ENCODE peak calls at places on chromosomes 11 and 22, in five cellular contexts. One of them, this sample, is unnamed. For H3K9me3, the result is how much of the 10 kb centered on the place peaks cover.

GRCh38 chr11:9075441-9076000 is 15.9 kb downstream of the SCUBE2 start:
- DNase-seq in cardiac muscle cell: no peak
- DNase-seq in PC-3: no peak
- DNase-seq in mammary epithelial cell: no peak
- DNase-seq in Peyer's patch: no peak
- DNase-seq in this sample: no peak

GRCh38 chr22:37279469-37279868 is 2.8 kb upstream of the CYTH4 start:
- DNase-seq in Peyer's patch: no peak
- DNase-seq in mammary epithelial cell: no peak
- DNase-seq in cardiac muscle cell: no peak
- DNase-seq in PC-3: no peak
- DNase-seq in this sample: no peak

GRCh38 chr22:17271711-17272451 is 52.6 kb upstream of the ADA2 start:
- DNase-seq in cardiac muscle cell: no peak
- DNase-seq in Peyer's patch: no peak
- DNase-seq in mammary epithelial cell: no peak
- DNase-seq in PC-3: no peak
- DNase-seq in this sample: no peak

GRCh38 chr22:19709063-19709769 is 5.1 kb upstream of the SEPTIN5 start:
- DNase-seq in PC-3: no peak
- DNase-seq in mammary epithelial cell: no peak
- DNase-seq in Peyer's patch: no peak
- DNase-seq in cardiac muscle cell: no peak
- DNase-seq in this sample: no peak

GRCh38 chr22:39773976-39774539 is 119.5 kb downstream of the ENTHD1 start:
- DNase-seq in cardiac muscle cell: peak
- DNase-seq in PC-3: peak
- DNase-seq in mammary epithelial cell: no peak
- DNase-seq in Peyer's patch: peak
- DNase-seq in this sample: no peak

GRCh38 chr11:124394408-124394807 is 4.4 kb downstream of the OR8B3 start:
- DNase-seq in Peyer's patch: no peak
- DNase-seq in cardiac muscle cell: no peak
- DNase-seq in mammary epithelial cell: no peak
- DNase-seq in PC-3: peak
- DNase-seq in this sample: no peak

GRCh38 chr11:63537293-63538101 is 889 bp downstream of the PLAAT4 start:
- DNase-seq in cardiac muscle cell: no peak
- DNase-seq in PC-3: no peak
- DNase-seq in mammary epithelial cell: no peak
- DNase-seq in Peyer's patch: peak
- DNase-seq in this sample: no peak

GRCh38 chr11:70220920-70221319 is 17.8 kb downstream of the FADD start:
- DNase-seq in Peyer's patch: no peak
- DNase-seq in PC-3: peak
- DNase-seq in cardiac muscle cell: no peak
- DNase-seq in mammary epithelial cell: no peak
- DNase-seq in this sample: no peak

GRCh38 chr11:46272816-46273427 is 4.5 kb upstream of the CREB3L1 start:
- DNase-seq in cardiac muscle cell: no peak
- DNase-seq in Peyer's patch: no peak
- DNase-seq in PC-3: peak
- DNase-seq in mammary epithelial cell: no peak
- DNase-seq in this sample: no peak

GRCh38 chr11:112965601-112966125 is 4.4 kb downstream of the NCAM1 start:
- DNase-seq in Peyer's patch: no peak
- DNase-seq in mammary epithelial cell: no peak
- DNase-seq in cardiac muscle cell: peak
- DNase-seq in PC-3: no peak
- DNase-seq in this sample: no peak

DNA sequence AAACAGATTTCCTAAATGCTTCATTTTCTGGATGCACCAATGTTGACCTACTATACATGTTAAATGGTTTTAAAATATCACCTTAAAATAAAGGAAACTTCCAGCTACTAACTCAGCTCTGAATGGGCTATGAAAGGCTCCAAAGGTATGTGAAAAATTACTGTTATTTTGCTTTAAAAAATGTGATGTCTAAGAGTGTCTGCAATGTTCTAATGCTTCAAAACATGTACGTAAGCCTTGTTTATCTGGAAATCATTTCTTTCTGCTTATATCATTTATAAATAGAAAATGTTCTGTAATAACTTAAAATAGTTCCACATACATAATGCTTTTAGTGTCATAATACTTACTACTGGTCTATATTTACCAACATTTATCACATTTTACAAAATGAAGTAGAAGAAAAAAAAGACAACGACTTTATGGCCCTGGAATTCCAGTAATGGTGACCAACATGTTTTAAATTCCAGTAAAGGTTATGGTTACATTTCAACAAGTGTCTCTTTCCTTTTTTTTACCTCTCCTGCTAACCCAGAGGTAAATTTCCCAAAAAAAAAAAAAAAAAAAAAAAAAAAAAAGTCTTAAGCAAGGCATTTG is 2.5 kb downstream of the BDNF start:
- DNase-seq in PC-3: no peak
- DNase-seq in mammary epithelial cell: no peak
- DNase-seq in Peyer's patch: no peak
- DNase-seq in cardiac muscle cell: no peak
- DNase-seq in this sample: no peak
- H3K9me3 ChIP-seq in PC-3: under half
- H3K9me3 ChIP-seq in mammary epithelial cell: under half
- H3K9me3 ChIP-seq in Peyer's patch: under half
- H3K9me3 ChIP-seq in cardiac muscle cell: under half
- H3K9me3 ChIP-seq in this sample: under half

GRCh38 chr22:27844256-27844655 is 42.7 kb upstream of the MN1 start:
- DNase-seq in Peyer's patch: no peak
- DNase-seq in cardiac muscle cell: no peak
- DNase-seq in mammary epithelial cell: no peak
- DNase-seq in PC-3: no peak
- DNase-seq in this sample: no peak

GRCh38 chr22:27846910-27847309 is 45.4 kb upstream of the MN1 start:
- DNase-seq in PC-3: no peak
- DNase-seq in cardiac muscle cell: no peak
- DNase-seq in Peyer's patch: no peak
- DNase-seq in mammary epithelial cell: no peak
- DNase-seq in this sample: no peak

GRCh38 chr22:27846248-27846760 is 44.7 kb upstream of the MN1 start:
- DNase-seq in PC-3: no peak
- DNase-seq in mammary epithelial cell: no peak
- DNase-seq in cardiac muscle cell: no peak
- DNase-seq in Peyer's patch: no peak
- DNase-seq in this sample: no peak

GRCh38 chr22:27844656-27845602 is 43.4 kb upstream of the MN1 start:
- DNase-seq in PC-3: no peak
- DNase-seq in cardiac muscle cell: peak
- DNase-seq in Peyer's patch: no peak
- DNase-seq in mammary epithelial cell: no peak
- DNase-seq in this sample: no peak

DNA sequence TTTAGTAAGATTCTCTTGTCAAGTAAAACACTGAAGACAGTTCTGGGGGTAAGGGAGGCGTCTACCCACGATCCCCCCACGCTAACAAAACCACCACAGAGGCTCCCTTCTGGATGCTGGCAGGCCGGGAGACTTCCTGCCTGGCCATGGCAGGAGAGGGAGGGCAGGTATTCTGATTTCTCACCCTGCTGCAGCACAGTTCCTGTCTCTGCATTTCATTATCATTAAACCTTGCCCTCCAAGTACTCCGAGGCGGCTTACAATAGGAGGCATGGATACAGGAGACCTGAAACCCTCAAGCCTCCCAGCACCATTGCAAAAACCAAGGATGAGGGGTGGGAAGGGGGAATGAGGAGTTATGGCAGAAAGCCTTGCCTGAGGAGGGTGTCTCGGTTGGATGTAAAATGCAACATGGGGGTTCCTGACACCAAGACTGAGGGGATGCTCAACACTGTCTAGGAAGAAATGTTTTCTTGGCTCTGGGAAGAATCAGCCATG is 44.1 kb upstream of the MN1 start:
- DNase-seq in Peyer's patch: no peak
- DNase-seq in cardiac muscle cell: no peak
- DNase-seq in PC-3: no peak
- DNase-seq in mammary epithelial cell: no peak
- DNase-seq in this sample: no peak
- H3K9me3 ChIP-seq in Peyer's patch: under half
- H3K9me3 ChIP-seq in cardiac muscle cell: under half
- H3K9me3 ChIP-seq in PC-3: under half
- H3K9me3 ChIP-seq in mammary epithelial cell: under half
- H3K9me3 ChIP-seq in this sample: under half

GRCh38 chr22:48181168-48181955 is 1418.9 kb downstream of the TBC1D22A start:
- DNase-seq in cardiac muscle cell: no peak
- DNase-seq in Peyer's patch: no peak
- DNase-seq in mammary epithelial cell: no peak
- DNase-seq in PC-3: no peak
- DNase-seq in this sample: no peak
- H3K9me3 ChIP-seq in cardiac muscle cell: under half
- H3K9me3 ChIP-seq in Peyer's patch: under half
- H3K9me3 ChIP-seq in mammary epithelial cell: half or more
- H3K9me3 ChIP-seq in PC-3: under half
- H3K9me3 ChIP-seq in this sample: under half

GRCh38 chr11:102932678-102933077 is 22.9 kb downstream of the MMP13 start:
- DNase-seq in PC-3: no peak
- DNase-seq in cardiac muscle cell: no peak
- DNase-seq in Peyer's patch: no peak
- DNase-seq in mammary epithelial cell: no peak
- DNase-seq in this sample: no peak
- H3K9me3 ChIP-seq in PC-3: under half
- H3K9me3 ChIP-seq in cardiac muscle cell: under half
- H3K9me3 ChIP-seq in Peyer's patch: under half
- H3K9me3 ChIP-seq in mammary epithelial cell: under half
- H3K9me3 ChIP-seq in this sample: under half

GRCh38 chr22:48342732-48343131 is 1484.9 kb downstream of the BRD1 start:
- DNase-seq in mammary epithelial cell: no peak
- DNase-seq in PC-3: no peak
- DNase-seq in Peyer's patch: no peak
- DNase-seq in cardiac muscle cell: no peak
- DNase-seq in this sample: no peak
- H3K9me3 ChIP-seq in mammary epithelial cell: under half
- H3K9me3 ChIP-seq in PC-3: under half
- H3K9me3 ChIP-seq in Peyer's patch: under half
- H3K9me3 ChIP-seq in cardiac muscle cell: under half
- H3K9me3 ChIP-seq in this sample: under half

GRCh38 chr22:24497879-24498278 is 2.7 kb downstream of the UPB1 start:
- DNase-seq in mammary epithelial cell: no peak
- DNase-seq in PC-3: no peak
- DNase-seq in Peyer's patch: no peak
- DNase-seq in cardiac muscle cell: no peak
- DNase-seq in this sample: no peak
- H3K9me3 ChIP-seq in mammary epithelial cell: under half
- H3K9me3 ChIP-seq in PC-3: under half
- H3K9me3 ChIP-seq in Peyer's patch: under half
- H3K9me3 ChIP-seq in cardiac muscle cell: under half
- H3K9me3 ChIP-seq in this sample: under half